ENCODE peak calls at places on chromosome 13, in nine cellular contexts. G, T, D, H, C, X, N, J and V are unnamed samples.

GRCh38 chr13:36979361-36980040 is 19.6 kb downstream of the ALG5 start:
- DNase-seq in J (no peak), C (peak; percentile 82), X (no peak), H (no peak), T (no peak), D (no peak), G (no peak), N (no peak), V (no peak)

GRCh38 chr13:110027470-110028240 is 241.3 kb upstream of the IRS2 start:
- DNase-seq in J (no peak), N (no peak), T (no peak), D (no peak), G (no peak), H (no peak), X (no peak), C (no peak), V (no peak)

GRCh38 chr13:30026093-30026492 is 175.7 kb upstream of the UBL3 start:
- DNase-seq in H (no peak), G (no peak), C (peak; percentile 96), D (no peak), N (no peak), X (no peak), T (no peak), J (no peak), V (no peak)

GRCh38 chr13:60152114-60152513 is 11.6 kb downstream of the DIAPH3 start:
- DNase-seq in T (no peak), J (no peak), H (no peak), G (no peak), D (no peak), C (peak; percentile 15), X (no peak), N (no peak), V (no peak)

GRCh38 chr13:99656092-99656745 is 154.9 kb downstream of the TM9SF2 start:
- DNase-seq in H (peak; percentile 80), G (peak; percentile 92), T (no peak), N (peak; percentile 94), X (peak; percentile 86), J (peak; percentile 83), C (peak; percentile 67), D (peak; percentile 35), V (no peak)

GRCh38 chr13:54210397-54211050 is 1181.9 kb downstream of the OLFM4 start:
- DNase-seq in G (peak; percentile 8), H (no peak), C (no peak), X (no peak), J (no peak), T (no peak), D (no peak), N (no peak), V (no peak)

GRCh38 chr13:106565127-106565775 is 2.7 kb downstream of the ARGLU1 start:
- DNase-seq in J (no peak), N (no peak), G (no peak), T (no peak), D (no peak), H (no peak), X (no peak), C (no peak), V (no peak)

GRCh38 chr13:26956532-26957142 is 196.1 kb upstream of the GPR12 start:
- DNase-seq in T (no peak), C (no peak), G (peak; percentile 66), H (no peak), N (no peak), J (no peak), X (peak; percentile 72), D (no peak), V (no peak)

GRCh38 chr13:110826861-110827672 is 87.8 kb downstream of the ANKRD10 start:
- DNase-seq in H (no peak), X (no peak), D (no peak), G (no peak), N (no peak), C (no peak), J (no peak), T (no peak), V (peak; percentile 42)

GRCh38 chr13:67283602-67284001 is 53.5 kb upstream of the PCDH9 start:
- DNase-seq in J (no peak), X (no peak), D (no peak), T (no peak), G (peak; percentile 49), H (no peak), N (no peak), C (peak; percentile 13), V (no peak)

GRCh38 chr13:20411638-20412342 is 113.9 kb downstream of the CRYL1 start:
- DNase-seq in J (no peak), H (no peak), C (no peak), X (no peak), N (no peak), D (no peak), G (no peak), T (no peak), V (no peak)

GRCh38 chr13:94196426-94196825 is 283.1 kb downstream of the DCT start:
- DNase-seq in C (no peak), J (no peak), X (no peak), G (no peak), T (no peak), D (no peak), H (no peak), N (no peak), V (no peak)

GRCh38 chr13:42752731-42753130 is 28.7 kb upstream of the FAM216B start:
- DNase-seq in H (no peak), J (no peak), X (no peak), N (no peak), C (peak; percentile 38), T (no peak), G (no peak), D (no peak), V (no peak)

GRCh38 chr13:22665531-22665930 is 515.2 kb upstream of the SGCG start:
- DNase-seq in H (no peak), C (no peak), G (no peak), N (peak; percentile 97), J (no peak), T (no peak), X (no peak), D (no peak), V (no peak)

GRCh38 chr13:50598338-50598737 is 245.2 kb downstream of the DLEU7 start:
- DNase-seq in H (no peak), N (no peak), G (no peak), D (no peak), C (no peak), T (no peak), X (no peak), J (no peak), V (no peak)

GRCh38 chr13:19864018-19864338 is 529 bp upstream of the ZMYM5 start:
- DNase-seq in N (peak; percentile 71), C (no peak), X (peak; percentile 76), T (peak; percentile 28), J (peak; percentile 46), G (peak; percentile 78), D (no peak), H (peak; percentile 38), V (peak; percentile 89)

GRCh38 chr13:78759704-78760103 is 100.7 kb upstream of the OBI1 start:
- DNase-seq in C (no peak), D (no peak), T (no peak), X (no peak), J (no peak), G (no peak), H (no peak), N (no peak), V (no peak)

GRCh38 chr13:109858319-109858718 is 71.9 kb upstream of the IRS2 start:
- DNase-seq in X (no peak), T (no peak), C (no peak), N (no peak), G (no peak), H (no peak), D (no peak), J (no peak), V (no peak)

GRCh38 chr13:74662895-74663294 is 528.7 kb upstream of the KLF12 start:
- DNase-seq in J (no peak), H (no peak), T (no peak), C (no peak), N (no peak), X (no peak), D (no peak), G (no peak), V (no peak)

GRCh38 chr13:110950819-110951570 is 36.1 kb upstream of the ANKRD10 start:
- DNase-seq in T (no peak), D (no peak), H (no peak), G (no peak), N (no peak), J (no peak), C (no peak), X (no peak), V (no peak)

GRCh38 chr13:36431204-36432105 is 840 bp upstream of the CCNA1 start:
- DNase-seq in H (no peak), C (no peak), D (no peak), N (no peak), X (no peak), G (peak; percentile 48), J (no peak), T (no peak), V (no peak)

GRCh38 chr13:110015253-110015652 is 228.9 kb upstream of the IRS2 start:
- DNase-seq in N (peak; percentile 60), G (no peak), H (no peak), C (peak; percentile 43), X (no peak), T (no peak), J (no peak), D (no peak), V (no peak)

GRCh38 chr13:28679628-28680027 is 20.7 kb downstream of the POMP start:
- DNase-seq in H (no peak), D (no peak), G (peak; percentile 11), T (no peak), X (no peak), J (no peak), N (no peak), C (peak; percentile 31), V (no peak)

GRCh38 chr13:48265217-48265815 is 32.3 kb downstream of the ITM2B start:
- DNase-seq in T (no peak), J (no peak), C (no peak), G (no peak), H (no peak), X (peak; percentile 9), N (no peak), D (no peak), V (no peak)